ENCODE peak calls at places on chromosomes 16 and 17, in four cellular contexts. K is HCT116, O is psoas muscle, E is PC-3. Q is an unnamed sample.

GRCh38 chr17:21042434-21043295 is at the start of gene USP22:
- DNase-seq in K (no peak), O (no peak), E (no peak), Q (peak)

GRCh38 chr17:39270923-39271322 is 45.2 kb upstream of the STAC2 start:
- DNase-seq in K (peak), O (no peak), E (peak), Q (no peak)

GRCh38 chr16:88727871-88728270 is 21.6 kb downstream of the CTU2 start:
- DNase-seq in K (no peak), O (no peak), E (no peak), Q (no peak)

GRCh38 chr17:69819316-69820087 is 255.5 kb upstream of the KCNJ16 start:
- DNase-seq in K (no peak), O (no peak), E (no peak), Q (no peak)

GRCh38 chr16:80664226-80664625 is 123.4 kb downstream of the DYNLRB2 start:
- DNase-seq in K (no peak), O (no peak), E (no peak), Q (no peak)

GRCh38 chr17:62824290-62825135 is 16.4 kb upstream of the MARCHF10 start:
- DNase-seq in K (peak), O (no peak), E (peak), Q (no peak)

GRCh38 chr16:52450906-52451305 is 96.0 kb downstream of the TOX3 start:
- DNase-seq in K (no peak), O (no peak), E (no peak), Q (no peak)

GRCh38 chr17:1182831-1183578 is 3.2 kb upstream of the ABR start:
- DNase-seq in K (no peak), O (no peak), E (no peak), Q (no peak)

GRCh38 chr16:50313596-50314483 is 47.5 kb downstream of the ADCY7 start:
- DNase-seq in K (no peak), O (peak), E (no peak), Q (no peak)

GRCh38 chr17:18004901-18005305 is 32.2 kb downstream of the DRC3 start:
- DNase-seq in K (no peak), O (peak), E (no peak), Q (no peak)

GRCh38 chr17:57480438-57481196 is 224.3 kb downstream of the MSI2 start:
- DNase-seq in K (no peak), O (no peak), E (peak), Q (no peak)

GRCh38 chr16:14063618-14064581 is 7.2 kb upstream of the MRTFB start:
- DNase-seq in K (no peak), O (no peak), E (no peak), Q (no peak)

GRCh38 chr17:61583242-61583641 is 7.8 kb downstream of the NACA2 start:
- DNase-seq in K (peak), O (no peak), E (peak), Q (no peak)

GRCh38 chr17:19338031-19338990 is 24.2 kb downstream of the B9D1 start:
- DNase-seq in K (no peak), O (peak), E (peak), Q (peak)

GRCh38 chr17:76922967-76923366 is 54.8 kb downstream of the MGAT5B start:
- DNase-seq in K (no peak), O (no peak), E (no peak), Q (no peak)

GRCh38 chr16:66440970-66441369 is 13.9 kb downstream of the BEAN1 start:
- DNase-seq in K (no peak), O (no peak), E (no peak), Q (no peak)

GRCh38 chr16:22194707-22195444 is 11.2 kb upstream of the EEF2K start:
- DNase-seq in K (no peak), O (no peak), E (no peak), Q (no peak)

GRCh38 chr17:17182601-17183136 is 23.5 kb downstream of the PLD6 start:
- DNase-seq in K (no peak), O (no peak), E (no peak), Q (no peak)

GRCh38 chr16:785563-786535 is 2.3 kb downstream of the RPUSD1 start:
- DNase-seq in K (no peak), O (peak), E (peak), Q (peak)

GRCh38 chr16:78474762-78475161 is 375.3 kb downstream of the WWOX start:
- DNase-seq in K (no peak), O (no peak), E (no peak), Q (no peak)

GRCh38 chr16:78483124-78483992 is 383.9 kb downstream of the WWOX start:
- DNase-seq in K (no peak), O (no peak), E (no peak), Q (peak)

GRCh38 chr16:78479723-78480122 is 380.3 kb downstream of the WWOX start:
- DNase-seq in K (no peak), O (no peak), E (no peak), Q (no peak)

GRCh38 chr16:78480588-78480987 is 381.1 kb downstream of the WWOX start:
- DNase-seq in K (no peak), O (no peak), E (no peak), Q (no peak)

DNA sequence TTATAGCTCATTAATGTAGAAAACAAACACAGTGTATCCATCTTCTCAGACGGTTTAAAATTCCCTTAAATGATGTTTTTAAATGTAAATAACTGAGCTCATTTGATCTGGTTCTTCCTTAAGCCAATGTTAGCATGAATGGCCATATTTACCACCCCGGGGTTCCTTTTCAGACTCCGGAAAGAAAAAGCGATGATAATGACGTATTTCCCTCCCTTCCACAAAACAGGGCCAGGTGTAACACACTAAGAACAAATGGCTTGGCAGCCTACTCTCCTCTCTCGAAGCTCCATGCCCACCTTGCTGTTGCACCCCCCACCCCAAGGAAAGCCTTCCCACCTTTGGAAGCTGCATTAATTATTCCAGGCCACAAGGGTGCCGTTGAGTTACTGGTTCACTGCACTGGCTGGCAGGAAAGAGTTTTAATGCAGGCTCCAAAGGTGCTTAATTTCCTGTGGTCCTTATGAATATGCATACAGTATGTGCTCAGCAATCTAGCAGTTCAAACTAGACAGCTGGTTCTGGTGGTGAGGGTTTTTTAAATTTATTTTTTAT is 378.9 kb downstream of the WWOX start:
- DNase-seq in K (no peak), O (no peak), E (no peak), Q (no peak)
- TF ChIP-seq CTCF in K (no peak), O (peak), E (no peak), Q (peak)

DNA sequence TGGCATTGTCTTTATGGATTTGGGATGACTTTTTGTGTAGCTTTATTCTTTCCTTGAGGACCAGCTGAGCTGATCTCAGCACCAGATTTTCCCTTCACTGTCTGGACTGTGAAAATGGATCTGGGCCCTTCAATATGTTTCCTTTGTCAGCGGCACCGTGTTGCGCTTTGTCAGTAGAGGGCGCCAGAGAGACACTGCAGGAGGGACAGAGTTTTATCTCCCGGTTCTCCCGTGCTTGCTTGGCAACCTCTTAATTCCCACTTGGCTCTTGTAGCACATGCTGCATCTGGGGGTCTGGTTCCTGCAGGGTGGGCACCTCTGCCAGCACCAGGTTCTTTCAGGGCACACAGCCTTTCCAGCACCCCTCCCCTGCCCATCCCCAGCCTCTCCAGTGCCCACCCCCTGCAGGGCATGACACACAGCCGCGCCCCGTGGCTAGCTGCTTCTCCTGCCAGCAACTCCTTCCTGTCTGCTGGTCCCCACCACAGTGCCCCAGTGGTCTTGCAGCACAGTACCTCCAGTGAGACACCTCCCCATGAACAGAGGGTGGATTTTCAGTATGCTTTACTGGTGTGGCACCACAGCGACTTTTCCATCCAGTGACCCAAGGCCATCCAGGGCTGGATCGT is 19.6 kb downstream of the OR1D5 start:
- DNase-seq in K (no peak), O (no peak), E (no peak), Q (no peak)
- TF ChIP-seq CTCF in K (no peak), O (no peak), E (peak), Q (peak)

GRCh38 chr17:27295945-27296344 is 2.0 kb downstream of the WSB1 start:
- DNase-seq in K (no peak), O (no peak), E (peak), Q (no peak)

GRCh38 chr17:27296427-27296979 is 2.6 kb downstream of the WSB1 start:
- DNase-seq in K (no peak), O (no peak), E (peak), Q (no peak)

GRCh38 chr17:27294689-27295630 is 1.0 kb downstream of the WSB1 start:
- DNase-seq in K (peak), O (no peak), E (peak), Q (no peak)

GRCh38 chr17:27293359-27293897 is 486 bp upstream of the WSB1 start:
- DNase-seq in K (no peak), O (peak), E (no peak), Q (no peak)

DNA sequence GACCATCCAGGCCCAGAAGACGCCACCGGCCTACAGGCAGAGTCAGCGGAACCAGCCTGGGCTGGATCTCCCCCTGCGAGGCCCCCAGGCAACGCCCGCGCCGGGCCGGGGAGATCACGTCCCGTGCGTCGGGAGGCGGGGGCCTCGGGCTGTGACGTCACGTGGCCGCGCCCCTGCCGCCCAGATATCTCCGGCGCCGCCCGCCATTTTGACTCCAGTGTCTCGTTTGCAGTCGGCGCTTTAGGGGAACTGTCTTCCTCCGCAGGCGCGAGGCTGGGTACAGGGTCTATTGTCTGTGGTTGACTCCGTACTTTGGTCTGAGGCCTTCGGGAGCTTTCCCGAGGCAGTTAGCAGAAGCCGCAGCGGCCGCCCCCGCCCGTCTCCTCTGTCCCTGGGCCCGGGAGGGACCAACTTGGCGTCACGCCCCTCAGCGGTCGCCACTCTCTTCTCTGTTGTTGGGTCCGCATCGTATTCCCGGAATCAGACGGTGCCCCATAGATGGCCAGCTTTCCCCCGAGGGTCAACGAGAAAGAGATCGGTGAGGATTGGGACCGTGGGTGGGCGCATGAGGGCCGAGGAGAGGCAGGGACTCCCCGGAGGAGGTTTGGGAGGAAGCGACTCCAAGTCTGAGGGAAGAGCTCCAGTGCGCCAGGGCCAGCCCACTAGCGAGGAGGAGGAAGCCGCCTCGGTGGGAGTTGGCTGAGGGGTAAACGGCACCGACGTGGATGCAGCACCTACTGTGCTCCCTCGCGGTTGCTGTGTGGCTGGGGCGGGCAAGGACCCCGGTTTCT is at the start of gene WSB1:
- DNase-seq in K (peak), O (peak), E (peak), Q (peak)
- TF ChIP-seq CTCF in K (no peak), O (no peak), E (no peak), Q (no peak)

GRCh38 chr17:44759096-44759915 is 518 bp downstream of the ADAM11 start:
- DNase-seq in K (no peak), O (no peak), E (no peak), Q (no peak)
- TF ChIP-seq CTCF in K (no peak), O (no peak), E (peak), Q (peak)

Q was measured in progenitor cell of endocrine pancreas.